ENCODE peak calls at places on chromosomes 3 and 15, in ten cellular contexts. A is T-helper 9 cell; O is T1000; L is left ventricle myocardium superior; G is GM13977; I is ureter; E is cerebellar nuclear complex; B is BJ; S is Calu3; R is CD8-positive, alpha-beta T cell. Q is an unnamed sample.

GRCh38 chr3:42914771-42915515 is 9.0 kb downstream of the ZNF662 start:
- DNase-seq in R (no peak), I (no peak), O (no peak), E (no peak), L (no peak), G (no peak), A (no peak), B (no peak), S (no peak), Q (no peak)

GRCh38 chr3:71462586-71462985 is 120.9 kb downstream of the FOXP1 start:
- DNase-seq in B (no peak), A (no peak), I (no peak), E (no peak), O (no peak), R (no peak), G (no peak), S (no peak), L (no peak), Q (no peak)

GRCh38 chr3:64945171-64945684 is 257.4 kb upstream of the ADAMTS9 start:
- DNase-seq in B (no peak), G (no peak), E (no peak), R (no peak), I (no peak), O (no peak), L (no peak), A (no peak), S (no peak), Q (no peak)

GRCh38 chr3:70550723-70551319 is 238.4 kb upstream of the MDFIC2 start:
- DNase-seq in G (no peak), A (peak; percentile 70), R (peak; percentile 79), I (peak; percentile 73), E (no peak), S (peak; percentile 75), O (peak; percentile 33), L (peak; percentile 78), B (no peak), Q (peak; percentile 77)

GRCh38 chr3:30895329-30895728 is 868 bp upstream of the GADL1 start:
- DNase-seq in I (no peak), A (no peak), B (no peak), G (no peak), L (no peak), S (no peak), E (no peak), O (no peak), R (no peak), Q (no peak)

GRCh38 chr3:124429129-124429815 is 301.0 kb upstream of the UMPS start:
- DNase-seq in O (no peak), G (no peak), E (no peak), I (no peak), B (peak; percentile 55), A (no peak), S (peak; percentile 14), L (no peak), R (no peak), Q (no peak)

GRCh38 chr3:105809204-105809893 is 59.5 kb downstream of the CBLB start:
- DNase-seq in G (no peak), A (no peak), B (no peak), I (no peak), L (no peak), S (no peak), R (no peak), E (no peak), O (no peak), Q (no peak)

GRCh38 chr15:57570994-57571393 is 20.7 kb upstream of the MYZAP start:
- DNase-seq in O (no peak), E (no peak), S (peak; percentile 26), R (no peak), G (no peak), A (no peak), B (peak; percentile 21), L (no peak), I (no peak), Q (no peak)

GRCh38 chr3:111332488-111333095 is 209.4 kb upstream of the CD96 start:
- DNase-seq in R (no peak), S (no peak), E (no peak), O (no peak), I (no peak), G (no peak), B (no peak), L (no peak), A (no peak), Q (no peak)

GRCh38 chr3:195542261-195542660 is 864 bp downstream of the PPP1R2 start:
- DNase-seq in G (peak; percentile 39), B (no peak), S (no peak), A (no peak), R (no peak), L (no peak), O (no peak), E (no peak), I (no peak), Q (no peak)

GRCh38 chr3:39028466-39028865 is 23.3 kb downstream of the SCN11A start:
- DNase-seq in O (no peak), S (no peak), B (no peak), E (no peak), G (no peak), L (no peak), R (no peak), I (no peak), A (no peak), Q (no peak)

GRCh38 chr3:197298858-197299854 is 744 bp upstream of the DLG1 start:
- DNase-seq in A (peak; percentile 16), G (peak; percentile 54), E (no peak), R (peak; percentile 30), O (no peak), I (peak; percentile 61), B (no peak), L (peak; percentile 52), S (peak; percentile 75), Q (peak; percentile 82)

GRCh38 chr3:60017631-60018030 is 967.8 kb upstream of the CFAP20DC start:
- DNase-seq in E (no peak), L (no peak), A (no peak), B (no peak), R (peak; percentile 48), O (no peak), S (peak; percentile 3), G (peak; percentile 12), I (no peak), Q (no peak)

GRCh38 chr3:157083824-157084223 is 76.1 kb downstream of the CCNL1 start:
- DNase-seq in R (no peak), B (no peak), I (no peak), A (no peak), O (no peak), E (no peak), S (no peak), L (no peak), G (no peak), Q (no peak)

GRCh38 chr3:129016366-129016724 is 15.2 kb downstream of the EFCC1 start:
- DNase-seq in B (no peak), G (no peak), E (no peak), L (no peak), S (peak; percentile 79), R (peak; percentile 68), I (no peak), A (peak; percentile 44), O (no peak), Q (peak; percentile 89)

GRCh38 chr3:30934208-30934550 is 39.7 kb upstream of the GADL1 start:
- DNase-seq in I (no peak), A (no peak), L (no peak), S (peak; percentile 17), G (peak; percentile 6), E (no peak), R (no peak), O (no peak), B (peak; percentile 8), Q (no peak)

GRCh38 chr3:64575211-64575844 is 112.5 kb downstream of the ADAMTS9 start:
- DNase-seq in L (no peak), S (peak; percentile 3), I (no peak), G (peak; percentile 21), A (no peak), O (no peak), R (no peak), B (no peak), E (no peak), Q (no peak)

GRCh38 chr15:33278816-33279612 is 31.8 kb upstream of the RYR3 start:
- DNase-seq in G (no peak), O (peak; percentile 80), A (no peak), L (no peak), R (no peak), B (peak; percentile 19), I (no peak), S (peak; percentile 20), E (no peak), Q (no peak)

GRCh38 chr15:74381481-74381880 is 14.0 kb upstream of the CYP11A1 start:
- DNase-seq in B (no peak), R (no peak), S (no peak), O (no peak), I (no peak), L (no peak), G (no peak), E (no peak), A (no peak), Q (no peak)

GRCh38 chr3:152320201-152320617 is 51.5 kb downstream of the MBNL1 start:
- DNase-seq in A (no peak), S (no peak), I (no peak), O (no peak), E (no peak), L (no peak), B (no peak), R (no peak), G (no peak), Q (no peak)

GRCh38 chr3:126307591-126308393 is 49.4 kb downstream of the KLF15 start:
- DNase-seq in E (no peak), L (no peak), I (no peak), S (no peak), R (no peak), B (no peak), A (no peak), G (no peak), O (no peak), Q (no peak)

GRCh38 chr15:40914486-40914885 is 14.7 kb upstream of the DLL4 start:
- DNase-seq in B (no peak), L (no peak), S (no peak), A (no peak), O (no peak), R (no peak), E (no peak), I (no peak), G (no peak), Q (no peak)

Q was measured in colonic mucosa.